ENCODE peak calls at places on chromosomes 5 and 9, in five cellular contexts. E is osteocyte, F is GM13977, J is GM10248, A is uterus. V is an unnamed sample.

GRCh38 chr5:120122711-120123110 is 341.4 kb upstream of the PRR16 start:
- DNase-seq in F (no peak), A (no peak), J (no peak), E (no peak), V (no peak)

GRCh38 chr9:88502552-88503034 is 32.4 kb upstream of the NXNL2 start:
- DNase-seq in F (no peak), J (no peak), A (no peak), E (no peak), V (no peak)

GRCh38 chr5:173753307-173754168 is 134.6 kb upstream of the CPEB4 start:
- DNase-seq in E (no peak), F (no peak), J (no peak), A (no peak), V (no peak)

GRCh38 chr9:107587175-107587963 is 97.8 kb upstream of the KLF4 start:
- DNase-seq in E (no peak), J (no peak), F (no peak), A (no peak), V (no peak)

GRCh38 chr5:139415221-139415861 is 11.5 kb upstream of the SPATA24 start:
- DNase-seq in A (no peak), F (no peak), J (no peak), E (no peak), V (no peak)

GRCh38 chr5:157520911-157521703 is 54.5 kb downstream of the ADAM19 start:
- DNase-seq in E (no peak), J (no peak), F (no peak), A (peak), V (no peak)

GRCh38 chr5:144135113-144135762 is 35.2 kb downstream of the YIPF5 start:
- DNase-seq in E (no peak), A (no peak), F (no peak), J (no peak), V (no peak)

GRCh38 chr5:171168177-171168576 is 140.9 kb upstream of the TLX3 start:
- DNase-seq in A (no peak), E (no peak), F (no peak), J (no peak), V (no peak)

GRCh38 chr5:20113031-20113685 is 125.2 kb upstream of the CDH18 start:
- DNase-seq in A (no peak), F (no peak), E (no peak), J (no peak), V (no peak)

GRCh38 chr5:133520991-133521706 is 91.2 kb downstream of the FSTL4 start:
- DNase-seq in J (no peak), E (peak), F (no peak), A (no peak), V (no peak)

GRCh38 chr5:36392818-36393217 is 91.1 kb upstream of the RANBP3L start:
- DNase-seq in J (no peak), A (no peak), F (no peak), E (no peak), V (no peak)

GRCh38 chr9:124758061-124758460 is 13.1 kb downstream of the NR6A1 start:
- DNase-seq in F (no peak), A (no peak), E (no peak), J (no peak), V (no peak)

GRCh38 chr5:133735346-133735745 is 123.0 kb upstream of the FSTL4 start:
- DNase-seq in A (no peak), E (no peak), F (no peak), J (no peak), V (no peak)

GRCh38 chr9:114178756-114179450 is 23.6 kb downstream of the COL27A1 start:
- DNase-seq in E (no peak), F (no peak), J (no peak), A (no peak), V (no peak)

GRCh38 chr5:3522491-3522890 is 73.1 kb upstream of the IRX1 start:
- DNase-seq in F (no peak), E (no peak), A (no peak), J (no peak), V (no peak)

GRCh38 chr9:23621166-23621565 is 204.9 kb downstream of the ELAVL2 start:
- DNase-seq in F (no peak), A (no peak), J (no peak), E (no peak), V (no peak)

GRCh38 chr9:126508928-126509327 is 104.8 kb upstream of the LMX1B start:
- DNase-seq in A (no peak), F (no peak), E (no peak), J (no peak), V (no peak)

GRCh38 chr5:172855597-172856292 is 21.7 kb downstream of the ERGIC1 start:
- DNase-seq in J (no peak), E (no peak), F (no peak), A (peak), V (no peak)

GRCh38 chr9:134957945-134958227 is 40.2 kb upstream of the FCN1 start:
- DNase-seq in F (no peak), J (no peak), E (no peak), A (no peak), V (no peak)

GRCh38 chr9:109793196-109793595 is 13.2 kb downstream of the PALM2AKAP2 start:
- DNase-seq in F (no peak), J (no peak), A (no peak), E (no peak), V (no peak)

GRCh38 chr9:133956520-133957076 is 35.5 kb downstream of the VAV2 start:
- DNase-seq in E (peak), J (no peak), F (no peak), A (no peak), V (no peak)

GRCh38 chr9:134811673-134812668 is 68.6 kb upstream of the FCN2 start:
- DNase-seq in J (no peak), E (no peak), F (no peak), A (no peak), V (no peak)

GRCh38 chr9:112868956-112869594 is 21.6 kb downstream of the SLC46A2 start:
- DNase-seq in F (no peak), A (no peak), J (no peak), E (no peak), V (no peak)

GRCh38 chr5:14574891-14575496 is 6.6 kb upstream of the OTULINL start:
- DNase-seq in F (no peak), E (no peak), A (no peak), J (no peak), V (no peak)

GRCh38 chr5:52481216-52481615 is 306.5 kb upstream of the ITGA1 start:
- DNase-seq in J (no peak), A (no peak), E (no peak), F (no peak), V (no peak)

GRCh38 chr5:112183103-112183634 is 235.9 kb downstream of the EPB41L4A start:
- DNase-seq in J (no peak), E (no peak), A (no peak), F (no peak), V (no peak)

GRCh38 chr5:42745426-42745825 is 11.2 kb upstream of the CCDC152 start:
- DNase-seq in E (no peak), J (no peak), A (no peak), F (no peak), V (no peak)

GRCh38 chr9:110623462-110624025 is 44.0 kb upstream of the SVEP1 start:
- DNase-seq in F (peak), A (no peak), E (no peak), J (peak), V (peak)

GRCh38 chr5:93078082-93079038 is 502.7 kb downstream of the NR2F1-AS1 start:
- DNase-seq in A (no peak), J (no peak), F (peak), E (no peak), V (no peak)

GRCh38 chr5:56060276-56061110 is 65.7 kb upstream of the IL6ST start:
- DNase-seq in A (no peak), E (no peak), J (no peak), F (no peak), V (no peak)

GRCh38 chr5:59351076-59351794 is 542.3 kb downstream of the PDE4D start:
- DNase-seq in J (no peak), F (no peak), E (no peak), A (peak), V (no peak)

GRCh38 chr9:76758476-76758875 is 5.8 kb upstream of the PCA3 start:
- DNase-seq in F (no peak), J (no peak), E (no peak), A (no peak), V (no peak)

GRCh38 chr9:76757274-76757673 is 7.0 kb upstream of the PCA3 start:
- DNase-seq in F (no peak), J (no peak), A (no peak), E (no peak), V (no peak)

GRCh38 chr9:76761448-76761847 is 2.8 kb upstream of the PCA3 start:
- DNase-seq in A (no peak), J (no peak), F (no peak), E (no peak), V (no peak)

GRCh38 chr9:76759726-76760125 is 4.5 kb upstream of the PCA3 start:
- DNase-seq in J (no peak), F (no peak), A (no peak), E (no peak), V (no peak)

DNA sequence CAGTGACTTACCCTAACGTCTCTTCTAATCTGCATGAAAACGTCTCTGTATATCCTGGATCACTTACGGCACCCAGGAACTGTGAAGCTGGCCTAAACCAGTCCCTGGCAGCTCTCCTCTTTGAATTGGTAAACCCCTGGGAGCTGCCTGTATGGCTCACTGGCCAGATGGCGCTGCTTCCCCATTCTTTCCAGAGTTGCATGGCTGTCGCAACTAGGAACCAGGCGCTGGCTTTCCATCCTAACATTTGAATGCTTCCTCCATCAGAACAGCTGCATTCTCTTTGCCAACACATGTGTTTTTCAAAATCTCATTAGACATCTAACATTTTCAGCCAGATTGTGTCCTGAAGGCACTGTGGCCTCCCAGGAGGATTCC is 8.0 kb upstream of the PCA3 start:
- DNase-seq in F (no peak), A (no peak), E (no peak), J (no peak), V (no peak)
- TF ChIP-seq CTCF in F (peak), A (no peak), E (peak), J (peak), V (peak)

GRCh38 chr5:153902026-153902425 is 136.7 kb downstream of the FAM114A2 start:
- DNase-seq in J (no peak), A (no peak), E (no peak), F (no peak), V (no peak)
- TF ChIP-seq CTCF in J (no peak), A (no peak), E (no peak), F (no peak), V (no peak)

DNA sequence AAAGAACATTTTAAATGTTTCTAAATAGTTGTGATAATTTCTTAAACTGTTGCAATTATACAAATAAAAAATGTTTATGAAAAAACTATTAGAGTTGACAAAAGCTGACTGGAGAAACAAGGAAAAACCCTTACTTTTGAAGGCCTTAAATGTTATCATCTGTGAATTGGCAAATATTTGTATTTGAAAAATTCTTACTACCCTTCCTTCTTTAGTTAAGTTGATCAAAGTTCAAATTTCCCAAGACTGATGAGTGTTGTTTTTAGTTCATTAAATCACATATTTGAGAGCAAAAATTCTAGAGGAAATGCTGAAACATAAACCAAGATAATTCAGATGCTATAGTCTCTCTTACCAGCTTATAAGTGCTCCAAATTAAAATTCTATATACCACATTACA is 2.6 kb upstream of the SLC35D2 start:
- DNase-seq in F (no peak), J (no peak), E (no peak), A (no peak), V (no peak)
- TF ChIP-seq CTCF in F (no peak), J (no peak), E (no peak), A (no peak), V (no peak)

GRCh38 chr9:136619742-136620440 is 42.8 kb upstream of the EGFL7 start:
- DNase-seq in J (no peak), E (no peak), F (peak), A (no peak), V (no peak)

GRCh38 chr9:136616948-136617695 is 45.6 kb upstream of the EGFL7 start:
- DNase-seq in F (peak), J (no peak), A (no peak), E (no peak), V (no peak)

GRCh38 chr9:136620441-136621018 is 42.2 kb upstream of the EGFL7 start:
- DNase-seq in F (no peak), A (no peak), J (no peak), E (no peak), V (no peak)

GRCh38 chr9:136617746-136618577 is 44.8 kb upstream of the EGFL7 start:
- DNase-seq in A (no peak), F (peak), J (no peak), E (no peak), V (peak)

DNA sequence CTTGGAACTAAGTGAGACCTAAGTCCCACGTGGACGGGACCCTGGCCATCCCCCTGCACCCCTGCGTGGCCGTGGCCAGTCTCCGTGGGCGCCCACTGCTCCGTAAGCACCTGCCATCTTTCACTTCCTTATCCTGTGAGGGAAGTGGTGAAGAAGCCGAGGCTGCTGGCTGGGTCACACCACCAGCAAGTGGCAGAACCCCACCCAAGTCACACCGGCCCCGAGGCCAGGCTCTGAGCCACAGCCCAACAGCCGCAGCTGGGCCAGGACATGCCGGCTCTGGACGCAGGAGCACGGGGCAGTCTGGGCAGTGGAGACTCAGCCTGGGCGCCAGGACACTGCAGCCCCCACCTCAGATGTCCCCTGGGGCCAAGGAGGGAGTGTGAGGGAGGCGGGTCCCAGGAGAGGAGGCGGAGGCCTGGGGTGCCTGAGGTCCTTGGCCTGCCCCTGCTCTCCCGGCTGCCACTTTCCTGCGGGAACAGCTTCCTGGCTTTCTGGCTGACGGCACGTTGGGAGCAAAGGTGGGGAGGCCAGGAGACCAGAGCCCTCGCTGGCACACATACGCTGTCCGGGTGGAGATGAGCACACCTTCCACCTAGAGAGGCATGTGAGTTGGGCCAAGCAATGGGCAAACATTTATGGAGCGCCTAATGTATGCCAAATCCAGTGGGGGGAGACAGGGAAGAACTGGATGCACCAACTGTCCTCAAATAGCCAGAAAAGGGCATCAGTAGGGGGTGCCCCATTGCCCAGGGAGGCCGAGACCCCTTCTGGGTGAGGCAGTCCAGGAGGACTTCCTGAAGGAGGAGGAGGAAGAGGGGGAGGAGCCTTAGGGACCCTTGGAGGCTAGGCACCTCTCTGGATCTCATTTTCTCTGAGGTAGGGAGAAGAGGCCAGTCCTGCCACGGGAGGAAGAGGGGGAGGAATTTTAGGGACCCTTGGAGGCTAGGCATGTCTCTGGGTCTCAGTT is 43.9 kb upstream of the EGFL7 start:
- DNase-seq in E (no peak), F (peak), J (peak), A (no peak), V (peak)
- TF ChIP-seq CTCF in E (no peak), F (no peak), J (no peak), A (no peak), V (no peak)

DNA sequence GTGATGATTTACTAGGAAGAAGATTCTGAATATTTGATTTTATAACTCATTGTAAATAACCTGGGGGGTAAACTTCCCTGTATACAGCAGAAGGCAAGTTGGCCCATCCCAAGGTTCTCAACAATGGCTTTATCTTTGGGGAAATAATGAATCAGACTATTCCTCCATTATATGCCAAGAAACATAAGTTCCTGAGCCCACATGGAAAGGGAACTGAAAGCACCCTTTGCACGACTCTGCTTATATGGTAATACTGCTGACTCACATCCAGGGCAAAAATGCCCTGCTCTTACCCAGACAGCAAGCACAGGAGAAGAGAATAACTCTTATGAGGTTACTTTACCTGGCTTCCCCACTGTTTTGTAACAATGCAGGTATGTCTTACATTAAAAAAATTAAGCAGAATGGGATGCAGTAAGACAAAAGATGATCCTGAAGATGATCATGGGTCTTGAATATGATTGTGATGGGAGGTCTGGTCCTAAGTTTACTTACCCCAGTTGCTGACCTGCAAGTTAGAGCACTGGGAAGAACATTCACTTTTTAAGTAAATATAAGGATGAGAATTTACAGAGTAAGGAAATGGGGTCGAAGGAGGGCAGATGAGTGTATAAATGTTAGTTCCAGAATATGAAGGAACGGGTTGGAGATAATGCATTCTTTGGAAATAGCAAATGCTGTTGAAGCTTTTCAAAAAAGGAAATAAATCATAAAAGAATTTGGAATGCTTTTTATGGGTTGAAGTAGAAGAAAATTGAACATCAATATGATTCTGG is 428.3 kb upstream of the MPDZ start:
- DNase-seq in F (no peak), E (no peak), J (no peak), A (no peak), V (no peak)
- TF ChIP-seq CTCF in F (no peak), E (no peak), J (no peak), A (no peak), V (no peak)

DNA sequence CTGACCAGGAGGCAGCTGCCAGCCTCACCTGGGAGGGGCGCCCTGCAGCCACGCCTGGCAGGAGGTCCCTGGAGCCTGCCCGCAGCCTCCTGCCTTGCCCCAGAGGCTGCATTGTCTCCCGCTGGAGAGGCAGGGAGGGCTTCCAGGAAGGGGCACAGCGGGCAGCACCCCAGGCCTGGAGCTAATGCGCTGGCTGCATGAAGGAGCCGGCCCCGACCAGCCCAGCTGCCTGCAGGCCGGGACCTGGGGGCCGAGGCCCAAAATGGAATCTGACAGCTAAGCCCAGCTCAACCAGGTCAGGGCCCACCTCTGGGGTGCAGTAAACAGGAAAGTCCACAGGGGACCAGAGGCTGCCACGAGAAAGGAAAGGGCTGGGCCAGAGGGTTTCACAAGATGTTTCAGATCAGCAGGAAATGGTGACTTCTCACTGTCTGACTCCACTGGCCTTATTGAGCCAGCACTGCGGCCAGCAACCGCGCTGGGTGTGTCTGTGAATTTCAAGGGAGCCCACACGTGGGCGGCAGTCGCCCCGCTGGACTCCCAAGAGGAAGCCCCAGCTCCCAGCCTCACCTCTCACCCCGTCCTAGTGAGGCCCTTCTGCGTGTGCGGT is 18.6 kb upstream of the NOTCH1 start:
- DNase-seq in J (peak), E (no peak), F (peak), A (peak), V (peak)
- TF ChIP-seq CTCF in J (peak), E (no peak), F (peak), A (no peak), V (peak)

DNA sequence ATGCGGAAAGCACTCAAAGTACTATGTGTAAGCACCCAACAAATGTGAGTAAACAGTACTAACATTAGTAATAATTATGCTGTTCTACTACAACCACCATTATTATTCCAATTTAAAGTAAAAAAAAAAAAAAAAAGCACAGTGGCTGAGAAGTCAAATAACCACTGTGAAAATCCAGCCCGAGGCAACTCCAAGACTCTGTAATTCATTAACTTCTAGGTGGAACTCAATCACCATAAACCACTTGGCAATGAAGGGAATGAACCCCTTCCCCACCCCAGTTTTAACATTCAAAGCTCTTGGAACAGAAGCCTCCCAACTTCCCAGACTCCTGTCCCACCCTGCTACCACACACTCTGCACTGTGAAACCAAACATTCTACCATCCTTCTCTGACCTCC is 31.5 kb downstream of the PRELID2 start:
- DNase-seq in J (no peak), F (no peak), A (no peak), E (no peak), V (no peak)
- TF ChIP-seq CTCF in J (no peak), F (no peak), A (no peak), E (no peak), V (no peak)

GRCh38 chr5:21802869-21803490 is 1050.2 kb downstream of the CDH12 start:
- DNase-seq in F (peak), A (no peak), J (peak), E (no peak), V (no peak)
- TF ChIP-seq CTCF in F (peak), A (peak), J (peak), E (peak), V (peak)